ENCODE peak calls at places on chromosome 5, in seven cellular contexts. U is activated naive CD8-positive, alpha-beta T cell treated with anti-CD3 and anti-CD28 coated beads for 36 hours; O is midbrain; P is lung; X is GM04503; Q is HFF-Myc; J is nephron progenitor cell. G is an unnamed sample.

GRCh38 chr5:74632947-74633356 is 7.6 kb downstream of the ENC1 start:
- DNase-seq in Q (no peak), J (no peak), U (no peak), P (no peak), X (no peak), O (no peak), G (no peak)

GRCh38 chr5:6583049-6583880 is 49.6 kb downstream of the NSUN2 start:
- DNase-seq in U (peak), P (peak), O (peak), X (no peak), Q (no peak), J (peak), G (no peak)

GRCh38 chr5:149837680-149838269 is 106.8 kb downstream of the PDE6A start:
- DNase-seq in U (no peak), O (peak), X (no peak), P (no peak), J (peak), Q (no peak), G (peak)

GRCh38 chr5:15013654-15014463 is 142.3 kb upstream of the ANKH start:
- DNase-seq in X (peak), P (no peak), J (peak), O (peak), Q (peak), U (no peak), G (peak)

GRCh38 chr5:145543968-145544367 is 291.2 kb downstream of the PRELID2 start:
- DNase-seq in O (no peak), U (no peak), P (no peak), X (no peak), Q (no peak), J (no peak), G (no peak)

GRCh38 chr5:38456657-38457056 is 99.8 kb downstream of the LIFR start:
- DNase-seq in P (no peak), J (no peak), Q (no peak), O (no peak), U (no peak), X (no peak), G (no peak)

GRCh38 chr5:29845206-29845605 is 1348.3 kb upstream of the CDH6 start:
- DNase-seq in P (no peak), X (no peak), J (no peak), U (no peak), O (no peak), Q (no peak), G (no peak)

GRCh38 chr5:170057311-170057710 is 48.4 kb upstream of the FOXI1 start:
- DNase-seq in Q (no peak), J (no peak), P (peak), X (no peak), U (no peak), O (no peak), G (no peak)

GRCh38 chr5:132460835-132461230 is 29.7 kb downstream of the IRF1 start:
- DNase-seq in P (no peak), X (no peak), U (no peak), Q (no peak), J (no peak), O (no peak), G (no peak)

GRCh38 chr5:57332350-57332749 is 150.3 kb downstream of the ACTBL2 start:
- DNase-seq in O (no peak), Q (peak), P (no peak), X (no peak), J (no peak), U (no peak), G (no peak)

GRCh38 chr5:112604741-112605390 is 132.8 kb upstream of the APC start:
- DNase-seq in O (peak), X (no peak), U (no peak), Q (no peak), J (no peak), P (no peak), G (no peak)

GRCh38 chr5:76402880-76403712 is at the start of gene IQGAP2:
- DNase-seq in X (no peak), Q (no peak), U (peak), J (peak), O (peak), P (peak), G (no peak)

GRCh38 chr5:129135633-129136032 is 41.1 kb downstream of the ISOC1 start:
- DNase-seq in U (peak), X (no peak), P (no peak), J (no peak), Q (no peak), O (no peak), G (no peak)

GRCh38 chr5:56313596-56313995 is 80.5 kb upstream of the ANKRD55 start:
- DNase-seq in X (no peak), J (no peak), U (no peak), O (no peak), Q (no peak), P (no peak), G (no peak)

GRCh38 chr5:151648089-151648488 is 38.6 kb downstream of the SPARC start:
- DNase-seq in U (no peak), X (no peak), O (no peak), P (no peak), J (no peak), Q (no peak), G (no peak)

GRCh38 chr5:154002093-154002492 is 36.6 kb downstream of the FAM114A2 start:
- DNase-seq in P (no peak), U (no peak), J (no peak), Q (no peak), O (no peak), X (no peak), G (no peak)